ENCODE peak calls at places on chromosomes 5 and 9, in seven cellular contexts. C, V, H, U, F, J and L are unnamed samples.

GRCh38 chr5:74063821-74064598 is 438.0 kb downstream of the ARHGEF28 start:
- DNase-seq in C (no peak), V (no peak), H (no peak), U (no peak), F (no peak), J (no peak), L (no peak)

GRCh38 chr5:103021310-103021709 is 98.6 kb downstream of the GIN1 start:
- DNase-seq in C (no peak), V (no peak), H (no peak), U (no peak), F (no peak), J (no peak), L (no peak)

GRCh38 chr9:114166606-114167572 is 11.6 kb downstream of the COL27A1 start:
- DNase-seq in C (no peak), V (no peak), H (no peak), U (no peak), F (no peak), J (no peak), L (no peak)

GRCh38 chr5:147160923-147161663 is 73.7 kb upstream of the STK32A start:
- DNase-seq in C (no peak), V (no peak), H (no peak), U (no peak), F (no peak), J (no peak), L (no peak)

GRCh38 chr9:69104830-69105527 is 69.1 kb upstream of the TJP2 start:
- DNase-seq in C (no peak), V (no peak), H (peak), U (no peak), F (no peak), J (no peak), L (no peak)

GRCh38 chr5:149417714-149418368 is 38.7 kb upstream of the IL17B start:
- DNase-seq in C (no peak), V (no peak), H (no peak), U (no peak), F (peak), J (no peak), L (no peak)

GRCh38 chr5:133627180-133627579 is 14.8 kb upstream of the FSTL4 start:
- DNase-seq in C (no peak), V (no peak), H (no peak), U (no peak), F (no peak), J (no peak), L (no peak)

GRCh38 chr5:115168829-115169391 is 798 bp downstream of the TRIM36 start:
- DNase-seq in C (peak), V (peak), H (no peak), U (no peak), F (no peak), J (no peak), L (peak)

GRCh38 chr9:971901-972511 is 4.4 kb upstream of the DMRT3 start:
- DNase-seq in C (peak), V (peak), H (no peak), U (no peak), F (no peak), J (no peak), L (peak)

GRCh38 chr5:176614805-176615478 is 5.0 kb upstream of the GPRIN1 start:
- DNase-seq in C (no peak), V (no peak), H (no peak), U (no peak), F (no peak), J (no peak), L (no peak)